ENCODE peak calls at places on chromosomes 5 and 9, in nine cellular contexts. P, U, M, F, D, G, Z, A and Y are unnamed samples.

GRCh38 chr5:75021229-75021628 is 31.1 kb downstream of the GCNT4 start:
- DNase-seq in F (no peak), D (no peak), A (no peak), M (no peak), G (no peak), Z (no peak), P (no peak), U (no peak), Y (no peak)

GRCh38 chr9:36730414-36730813 is 157.7 kb downstream of the MELK start:
- DNase-seq in A (no peak), M (no peak), P (no peak), Z (no peak), U (no peak), G (no peak), F (no peak), D (no peak), Y (no peak)

GRCh38 chr9:88258012-88258411 is 119.7 kb upstream of the SPATA31C2 start:
- DNase-seq in D (no peak), U (peak), A (no peak), P (no peak), G (no peak), Z (peak), M (peak), F (no peak), Y (no peak)

GRCh38 chr5:36502608-36503007 is 103.8 kb upstream of the SLC1A3 start:
- DNase-seq in A (no peak), D (no peak), U (no peak), F (no peak), M (no peak), P (no peak), Z (peak), G (peak), Y (no peak)

GRCh38 chr9:135769489-135770202 is 67.7 kb downstream of the KCNT1 start:
- DNase-seq in D (no peak), U (no peak), F (no peak), P (no peak), M (no peak), G (no peak), A (no peak), Z (no peak), Y (no peak)

GRCh38 chr5:134132372-134133212 is 18.1 kb downstream of the TCF7 start:
- DNase-seq in D (no peak), U (no peak), Z (no peak), G (no peak), M (no peak), F (peak), P (no peak), A (no peak), Y (no peak)

GRCh38 chr9:15942806-15943424 is 390.1 kb downstream of the CCDC171 start:
- DNase-seq in Z (no peak), P (no peak), U (no peak), A (no peak), D (no peak), G (no peak), M (no peak), F (no peak), Y (no peak)

GRCh38 chr5:79547982-79548381 is 34.0 kb upstream of the HOMER1 start:
- DNase-seq in A (no peak), D (no peak), U (no peak), G (peak), P (no peak), Z (no peak), F (no peak), M (no peak), Y (no peak)

GRCh38 chr9:89797970-89798369 is 193.2 kb downstream of the GADD45G start:
- DNase-seq in A (no peak), F (no peak), G (peak), P (no peak), M (no peak), Z (no peak), D (peak), U (no peak), Y (no peak)

GRCh38 chr9:100700689-100701318 is 122.9 kb downstream of the CAVIN4 start:
- DNase-seq in D (no peak), U (no peak), M (no peak), F (peak), A (no peak), P (peak), G (no peak), Z (peak), Y (no peak)

GRCh38 chr5:74895906-74896305 is 29.7 kb upstream of the FAM169A start:
- DNase-seq in G (peak), A (no peak), Z (peak), U (peak), M (peak), F (no peak), D (peak), P (no peak), Y (no peak)

GRCh38 chr9:120383999-120384924 is 195.7 kb downstream of the CDK5RAP2 start:
- DNase-seq in Z (peak), U (no peak), G (no peak), A (peak), D (peak), M (peak), F (no peak), P (no peak), Y (no peak)

GRCh38 chr5:160506006-160507004 is 84.7 kb downstream of the PTTG1 start:
- DNase-seq in M (peak), D (no peak), U (peak), F (peak), A (no peak), G (no peak), Z (peak), P (no peak), Y (no peak)

GRCh38 chr5:112738180-112738560 is 485 bp downstream of the APC start:
- DNase-seq in Z (no peak), G (no peak), U (no peak), M (no peak), P (no peak), F (no peak), A (no peak), D (no peak), Y (no peak)

GRCh38 chr9:81627481-81627880 is 61.9 kb downstream of the TLE1 start:
- DNase-seq in G (no peak), A (no peak), Z (no peak), P (no peak), D (no peak), U (no peak), M (no peak), F (no peak), Y (no peak)

GRCh38 chr5:150603491-150603890 is 37.0 kb upstream of the SYNPO start:
- DNase-seq in M (no peak), Z (no peak), A (no peak), G (no peak), P (no peak), U (no peak), F (no peak), D (no peak), Y (no peak)

GRCh38 chr5:73899055-73899454 is 273.1 kb downstream of the ARHGEF28 start:
- DNase-seq in A (no peak), Z (no peak), G (no peak), M (peak), F (no peak), P (no peak), D (no peak), U (peak), Y (no peak)

GRCh38 chr9:119941081-119941480 is 571.8 kb upstream of the BRINP1 start:
- DNase-seq in P (no peak), G (no peak), Z (peak), U (no peak), M (no peak), A (no peak), F (no peak), D (no peak), Y (no peak)

GRCh38 chr9:127196826-127197145 is 67.8 kb upstream of the GARNL3 start:
- DNase-seq in G (no peak), Z (no peak), F (no peak), A (no peak), M (no peak), U (no peak), P (no peak), D (no peak), Y (no peak)

GRCh38 chr5:58493136-58493535 is 1.9 kb downstream of the GAPT start:
- DNase-seq in A (no peak), U (no peak), F (no peak), D (no peak), P (no peak), G (no peak), M (no peak), Z (no peak), Y (no peak)

GRCh38 chr5:138636401-138636944 is 61.3 kb upstream of the HSPA9 start:
- DNase-seq in M (no peak), Z (no peak), F (no peak), P (no peak), U (no peak), G (no peak), A (peak), D (no peak), Y (no peak)

GRCh38 chr9:35574578-35575104 is 30.4 kb upstream of the TESK1 start:
- DNase-seq in A (no peak), F (no peak), U (no peak), M (no peak), G (no peak), D (no peak), P (no peak), Z (no peak), Y (no peak)

GRCh38 chr5:34535433-34535832 is 120.7 kb upstream of the RAI14 start:
- DNase-seq in D (no peak), M (no peak), U (no peak), P (no peak), A (no peak), G (no peak), Z (no peak), F (no peak), Y (no peak)